ENCODE peak calls at places on chromosomes 4 and X, in eight cellular contexts. One of them, this sample, is unnamed. For H3K27me3, the result is how much of the 10 kb centered on the place peaks cover.

GRCh38 chrX:46831620-46832327 is 5.1 kb upstream of the RP2 start:
- DNase-seq in endothelial cell of umbilical vein: no peak
- DNase-seq in uterus: no peak
- DNase-seq in vagina: no peak
- DNase-seq in adrenal gland: no peak
- DNase-seq in suprapubic skin: no peak
- DNase-seq in ovary: no peak
- DNase-seq in transverse colon: no peak
- DNase-seq in this sample: no peak

GRCh38 chr4:184147858-184148799 is 69.5 kb downstream of the ENPP6 start:
- DNase-seq in endothelial cell of umbilical vein: no peak
- DNase-seq in uterus: no peak
- DNase-seq in vagina: no peak
- DNase-seq in adrenal gland: no peak
- DNase-seq in suprapubic skin: no peak
- DNase-seq in ovary: no peak
- DNase-seq in transverse colon: no peak
- DNase-seq in this sample: no peak

GRCh38 chrX:70998402-70999027 is 67.6 kb upstream of the SLC7A3 start:
- DNase-seq in endothelial cell of umbilical vein: peak
- DNase-seq in uterus: peak
- DNase-seq in vagina: no peak
- DNase-seq in adrenal gland: peak
- DNase-seq in suprapubic skin: no peak
- DNase-seq in ovary: peak
- DNase-seq in transverse colon: no peak
- DNase-seq in this sample: no peak

GRCh38 chr4:40721730-40722171 is 28.0 kb upstream of the NSUN7 start:
- DNase-seq in endothelial cell of umbilical vein: no peak
- DNase-seq in uterus: no peak
- DNase-seq in vagina: no peak
- DNase-seq in adrenal gland: no peak
- DNase-seq in suprapubic skin: no peak
- DNase-seq in ovary: no peak
- DNase-seq in transverse colon: no peak
- DNase-seq in this sample: no peak

GRCh38 chrX:72141372-72142004 is 9.8 kb upstream of the RTL5 start:
- DNase-seq in endothelial cell of umbilical vein: no peak
- DNase-seq in uterus: no peak
- DNase-seq in vagina: no peak
- DNase-seq in adrenal gland: no peak
- DNase-seq in suprapubic skin: no peak
- DNase-seq in ovary: no peak
- DNase-seq in transverse colon: no peak
- DNase-seq in this sample: no peak

GRCh38 chrX:152601848-152602616 is 35.7 kb upstream of the GABRQ start:
- DNase-seq in endothelial cell of umbilical vein: no peak
- DNase-seq in uterus: no peak
- DNase-seq in vagina: no peak
- DNase-seq in adrenal gland: no peak
- DNase-seq in suprapubic skin: no peak
- DNase-seq in ovary: no peak
- DNase-seq in transverse colon: no peak
- DNase-seq in this sample: no peak

GRCh38 chr4:186472948-186473347 is 82.4 kb downstream of the MTNR1A start:
- DNase-seq in endothelial cell of umbilical vein: no peak
- DNase-seq in uterus: no peak
- DNase-seq in vagina: peak
- DNase-seq in adrenal gland: no peak
- DNase-seq in suprapubic skin: no peak
- DNase-seq in ovary: no peak
- DNase-seq in transverse colon: no peak
- DNase-seq in this sample: no peak

GRCh38 chrX:53287493-53288138 is 6.2 kb upstream of the IQSEC2 start:
- DNase-seq in endothelial cell of umbilical vein: peak
- DNase-seq in uterus: peak
- DNase-seq in vagina: no peak
- DNase-seq in adrenal gland: peak
- DNase-seq in suprapubic skin: no peak
- DNase-seq in ovary: peak
- DNase-seq in transverse colon: peak
- DNase-seq in this sample: peak

GRCh38 chr4:108168672-108169562 is at the start of gene LEF1:
- DNase-seq in endothelial cell of umbilical vein: peak
- DNase-seq in uterus: no peak
- DNase-seq in vagina: no peak
- DNase-seq in adrenal gland: peak
- DNase-seq in suprapubic skin: no peak
- DNase-seq in ovary: no peak
- DNase-seq in transverse colon: peak
- DNase-seq in this sample: no peak

GRCh38 chrX:42247241-42247640 is 323.9 kb upstream of the CASK start:
- DNase-seq in endothelial cell of umbilical vein: peak
- DNase-seq in uterus: no peak
- DNase-seq in vagina: no peak
- DNase-seq in adrenal gland: no peak
- DNase-seq in suprapubic skin: no peak
- DNase-seq in ovary: no peak
- DNase-seq in transverse colon: no peak
- DNase-seq in this sample: no peak

GRCh38 chr4:36411338-36411737 is 129.9 kb downstream of the DTHD1 start:
- DNase-seq in endothelial cell of umbilical vein: no peak
- DNase-seq in uterus: no peak
- DNase-seq in vagina: no peak
- DNase-seq in adrenal gland: no peak
- DNase-seq in suprapubic skin: no peak
- DNase-seq in ovary: no peak
- DNase-seq in transverse colon: no peak
- DNase-seq in this sample: no peak

GRCh38 chr4:174657472-174657871 is 135.2 kb upstream of the HPGD start:
- DNase-seq in endothelial cell of umbilical vein: no peak
- DNase-seq in uterus: no peak
- DNase-seq in vagina: no peak
- DNase-seq in adrenal gland: no peak
- DNase-seq in suprapubic skin: no peak
- DNase-seq in ovary: no peak
- DNase-seq in transverse colon: no peak
- DNase-seq in this sample: no peak

GRCh38 chr4:144733566-144733965 is 87.6 kb downstream of the HHIP start:
- DNase-seq in endothelial cell of umbilical vein: no peak
- DNase-seq in uterus: no peak
- DNase-seq in vagina: no peak
- DNase-seq in adrenal gland: no peak
- DNase-seq in suprapubic skin: no peak
- DNase-seq in ovary: no peak
- DNase-seq in transverse colon: no peak
- DNase-seq in this sample: no peak

GRCh38 chr4:134567461-134567860 is 365.9 kb upstream of the PABPC4L start:
- DNase-seq in endothelial cell of umbilical vein: no peak
- DNase-seq in uterus: no peak
- DNase-seq in vagina: no peak
- DNase-seq in adrenal gland: no peak
- DNase-seq in suprapubic skin: no peak
- DNase-seq in ovary: no peak
- DNase-seq in transverse colon: no peak
- DNase-seq in this sample: no peak

GRCh38 chrX:3526749-3527148 is 180.3 kb upstream of the MXRA5 start:
- DNase-seq in endothelial cell of umbilical vein: no peak
- DNase-seq in uterus: no peak
- DNase-seq in vagina: no peak
- DNase-seq in adrenal gland: no peak
- DNase-seq in suprapubic skin: no peak
- DNase-seq in ovary: no peak
- DNase-seq in transverse colon: no peak
- DNase-seq in this sample: no peak

GRCh38 chr4:41135761-41136160 is 78.6 kb downstream of the APBB2 start:
- DNase-seq in endothelial cell of umbilical vein: no peak
- DNase-seq in uterus: no peak
- DNase-seq in vagina: no peak
- DNase-seq in adrenal gland: no peak
- DNase-seq in suprapubic skin: no peak
- DNase-seq in ovary: no peak
- DNase-seq in transverse colon: no peak
- DNase-seq in this sample: no peak

GRCh38 chrX:105975382-105975781 is 63.1 kb downstream of the SERPINA7 start:
- DNase-seq in endothelial cell of umbilical vein: no peak
- DNase-seq in uterus: no peak
- DNase-seq in vagina: no peak
- DNase-seq in adrenal gland: no peak
- DNase-seq in suprapubic skin: no peak
- DNase-seq in ovary: no peak
- DNase-seq in transverse colon: no peak
- DNase-seq in this sample: no peak

GRCh38 chrX:71919436-71919835 is 8.8 kb downstream of the NHSL2 start:
- DNase-seq in endothelial cell of umbilical vein: no peak
- DNase-seq in uterus: no peak
- DNase-seq in vagina: no peak
- DNase-seq in adrenal gland: no peak
- DNase-seq in suprapubic skin: no peak
- DNase-seq in ovary: no peak
- DNase-seq in transverse colon: no peak
- DNase-seq in this sample: no peak

DNA sequence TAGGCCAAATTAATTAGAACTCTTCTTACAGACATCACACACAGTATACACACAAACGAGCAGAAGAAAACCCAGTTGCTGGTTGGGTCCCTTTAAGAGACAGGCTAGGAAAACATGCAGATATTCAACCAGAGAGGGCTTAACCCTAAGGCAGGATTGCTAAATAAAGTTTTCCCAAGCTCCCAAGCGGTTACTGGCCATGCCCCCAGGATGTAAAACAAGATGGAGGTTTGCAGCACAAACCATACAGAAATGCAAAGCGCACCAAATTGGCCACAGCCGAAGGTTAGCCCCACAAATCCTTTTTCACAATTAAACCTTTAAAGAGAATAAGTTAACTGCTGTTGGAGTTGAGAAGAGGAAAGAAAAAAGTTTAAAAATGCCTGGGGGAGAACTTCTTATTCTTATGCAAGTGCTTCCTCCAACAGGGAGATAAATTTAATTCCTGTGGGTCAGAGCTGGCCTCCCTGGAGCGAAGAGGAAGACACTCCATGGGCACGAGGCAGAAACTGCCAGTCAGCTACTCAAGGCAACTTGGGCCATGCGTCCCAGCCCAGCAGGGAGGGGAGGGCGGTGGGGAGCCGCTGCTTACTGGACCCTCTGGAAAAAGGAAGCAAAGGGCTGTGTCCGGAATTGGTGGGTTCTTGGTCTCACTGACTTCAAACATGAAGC is 167.6 kb upstream of the ARSJ start:
- DNase-seq in endothelial cell of umbilical vein: no peak
- DNase-seq in uterus: no peak
- DNase-seq in vagina: no peak
- DNase-seq in adrenal gland: no peak
- DNase-seq in suprapubic skin: no peak
- DNase-seq in ovary: no peak
- DNase-seq in transverse colon: no peak
- DNase-seq in this sample: no peak
- TF ChIP-seq POLR2A in endothelial cell of umbilical vein: no peak
- TF ChIP-seq POLR2A in uterus: no peak
- TF ChIP-seq POLR2A in vagina: no peak
- TF ChIP-seq POLR2A in adrenal gland: no peak
- TF ChIP-seq POLR2A in suprapubic skin: no peak
- TF ChIP-seq POLR2A in ovary: no peak
- TF ChIP-seq POLR2A in transverse colon: no peak
- TF ChIP-seq POLR2A in this sample: no peak

DNA sequence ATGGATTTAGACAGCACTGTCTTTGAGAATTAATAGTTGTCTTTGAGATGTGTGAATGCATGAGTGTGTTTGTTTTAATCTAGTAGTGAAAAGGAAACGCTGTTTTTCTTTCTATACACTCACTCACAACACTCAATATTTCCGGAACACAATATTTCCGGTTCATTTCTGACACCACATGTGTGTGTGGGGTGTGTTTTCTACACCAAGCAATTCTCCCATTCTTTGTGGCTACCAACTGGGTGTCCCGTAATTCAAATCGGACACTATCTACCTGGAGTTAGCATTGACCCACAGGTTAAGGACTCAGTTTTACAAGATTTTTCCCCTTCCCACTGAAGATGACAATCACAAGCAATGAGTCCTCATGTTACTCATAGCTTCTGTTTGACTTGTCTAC is 113.9 kb downstream of the SNCA start:
- DNase-seq in endothelial cell of umbilical vein: peak
- DNase-seq in uterus: no peak
- DNase-seq in vagina: no peak
- DNase-seq in adrenal gland: no peak
- DNase-seq in suprapubic skin: no peak
- DNase-seq in ovary: no peak
- DNase-seq in transverse colon: no peak
- DNase-seq in this sample: no peak
- H3K4me3 ChIP-seq in endothelial cell of umbilical vein: no peak
- H3K4me3 ChIP-seq in uterus: no peak
- H3K4me3 ChIP-seq in vagina: no peak
- H3K4me3 ChIP-seq in adrenal gland: no peak
- H3K4me3 ChIP-seq in suprapubic skin: no peak
- H3K4me3 ChIP-seq in ovary: no peak
- H3K4me3 ChIP-seq in transverse colon: no peak
- H3K4me3 ChIP-seq in this sample: no peak

GRCh38 chrX:10352536-10352935 is 195.8 kb downstream of the CLCN4 start:
- DNase-seq in endothelial cell of umbilical vein: no peak
- DNase-seq in uterus: no peak
- DNase-seq in vagina: no peak
- DNase-seq in adrenal gland: no peak
- DNase-seq in suprapubic skin: no peak
- DNase-seq in ovary: no peak
- DNase-seq in transverse colon: no peak
- DNase-seq in this sample: no peak
- H3K27me3 ChIP-seq in endothelial cell of umbilical vein: under half
- H3K27me3 ChIP-seq in uterus: under half
- H3K27me3 ChIP-seq in vagina: under half
- H3K27me3 ChIP-seq in adrenal gland: under half
- H3K27me3 ChIP-seq in suprapubic skin: under half
- H3K27me3 ChIP-seq in ovary: under half
- H3K27me3 ChIP-seq in transverse colon: under half
- H3K27me3 ChIP-seq in this sample: under half

DNA sequence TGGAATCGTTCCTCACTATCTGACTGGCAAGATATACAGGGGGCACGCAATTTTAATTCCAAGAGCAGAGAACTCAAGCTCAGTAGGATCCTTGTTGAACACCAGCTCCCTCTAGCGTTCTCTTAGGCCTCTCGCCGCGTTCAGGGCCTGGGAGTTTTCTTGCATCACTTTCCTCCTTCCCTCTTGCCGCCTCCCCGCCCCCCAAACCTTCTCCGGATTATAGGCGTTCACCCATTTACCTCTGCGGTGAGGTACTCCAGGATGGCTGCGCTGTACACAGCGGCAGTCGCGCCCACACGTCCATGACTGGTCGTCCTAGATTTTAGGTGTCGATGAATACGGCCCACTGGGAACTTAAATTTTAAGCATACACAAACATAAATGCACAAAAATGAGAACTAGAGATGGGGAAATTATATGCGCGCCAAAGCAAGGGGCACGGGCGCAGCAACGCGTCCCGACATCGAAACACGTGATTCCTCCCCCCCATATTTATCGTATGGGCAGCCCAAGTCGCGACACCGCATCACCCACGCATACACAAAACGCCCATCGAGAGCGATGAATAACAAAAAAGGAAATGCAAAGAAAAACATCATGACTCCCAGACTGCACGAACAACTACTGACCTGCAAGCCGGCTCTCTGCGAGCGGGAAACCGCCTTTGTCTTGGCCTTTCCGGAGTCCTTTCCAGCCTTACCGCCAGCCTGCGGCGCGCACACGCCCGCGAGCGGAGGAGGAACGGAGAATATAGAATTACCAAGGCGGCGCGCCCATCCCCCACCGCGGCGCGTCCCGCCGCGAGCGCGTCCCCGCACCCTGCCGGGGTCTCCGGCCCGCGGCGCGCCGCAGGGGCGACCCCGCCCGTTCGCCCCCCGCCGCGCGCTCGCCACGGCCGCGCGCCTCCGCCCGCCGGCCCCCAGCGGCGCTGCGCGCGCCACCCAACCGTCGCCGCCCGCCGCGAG is 759 bp downstream of the H2AZ1 start:
- DNase-seq in endothelial cell of umbilical vein: peak
- DNase-seq in uterus: peak
- DNase-seq in vagina: no peak
- DNase-seq in adrenal gland: peak
- DNase-seq in suprapubic skin: peak
- DNase-seq in ovary: peak
- DNase-seq in transverse colon: peak
- DNase-seq in this sample: peak
- TF ChIP-seq POLR2A in endothelial cell of umbilical vein: no peak
- TF ChIP-seq POLR2A in uterus: no peak
- TF ChIP-seq POLR2A in vagina: no peak
- TF ChIP-seq POLR2A in adrenal gland: no peak
- TF ChIP-seq POLR2A in suprapubic skin: no peak
- TF ChIP-seq POLR2A in ovary: peak
- TF ChIP-seq POLR2A in transverse colon: peak
- TF ChIP-seq POLR2A in this sample: no peak

This sample was measured in heart left ventricle.